ENCODE peak calls at places on chromosomes 6 and 20, in four cellular contexts. S is fibroblast of lung, N is fibroblast of pulmonary artery, C is psoas muscle. Y is an unnamed sample.

GRCh38 chr6:12595161-12595792 is 121.3 kb upstream of the PHACTR1 start:
- DNase-seq in N (peak), C (no peak), S (peak), Y (no peak)

GRCh38 chr6:53048431-53049195 is 16.6 kb upstream of the FBXO9 start:
- DNase-seq in C (no peak), N (peak), S (peak), Y (peak)

GRCh38 chr20:20711413-20711812 is 1.0 kb downstream of the RALGAPA2 start:
- DNase-seq in C (no peak), S (no peak), N (no peak), Y (no peak)

GRCh38 chr6:152771061-152771687 is 20.6 kb downstream of the VIP start:
- DNase-seq in C (no peak), S (no peak), N (no peak), Y (no peak)

GRCh38 chr20:62518911-62519310 is 43.1 kb upstream of the GATA5 start:
- DNase-seq in C (no peak), N (no peak), S (no peak), Y (no peak)

GRCh38 chr20:44745122-44745521 is 543 bp upstream of the KCNK15 start:
- DNase-seq in C (no peak), S (no peak), N (no peak), Y (no peak)

GRCh38 chr6:160987265-160987664 is 4.3 kb upstream of the MAP3K4 start:
- DNase-seq in S (no peak), C (no peak), N (no peak), Y (no peak)

GRCh38 chr6:163416640-163417253 is 2.2 kb downstream of the QKI start:
- DNase-seq in C (no peak), N (peak), S (peak), Y (peak)

GRCh38 chr6:2502096-2502997 is 248.4 kb downstream of the MYLK4 start:
- DNase-seq in C (no peak), N (no peak), S (no peak), Y (no peak)

GRCh38 chr6:104601756-104602155 is 258.0 kb downstream of the HACE1 start:
- DNase-seq in N (no peak), S (no peak), C (no peak), Y (no peak)

GRCh38 chr6:125989631-125990030 is 3.3 kb downstream of the TRMT11 start:
- DNase-seq in N (no peak), C (no peak), S (peak), Y (peak)

GRCh38 chr6:123801067-123801466 is 2.6 kb upstream of the NKAIN2 start:
- DNase-seq in C (no peak), S (no peak), N (no peak), Y (no peak)

GRCh38 chr20:407097-407952 is 774 bp upstream of the RBCK1 start:
- DNase-seq in S (peak), C (peak), N (peak), Y (peak)
- TF ChIP-seq CTCF in S (peak), C (peak), N (peak), Y (peak)

GRCh38 chr6:136968831-136969230 is 46.7 kb downstream of the SLC35D3 start:
- DNase-seq in S (no peak), N (no peak), C (no peak), Y (no peak)
- H3K4me3 ChIP-seq in S (no peak), N (no peak), C (no peak), Y (no peak)

GRCh38 chr6:129894904-129895303 is 33.8 kb upstream of the TMEM244 start:
- DNase-seq in N (no peak), C (no peak), S (no peak), Y (no peak)

GRCh38 chr6:129890164-129890563 is 29.0 kb upstream of the TMEM244 start:
- DNase-seq in S (peak), N (peak), C (no peak), Y (peak)

GRCh38 chr6:129895692-129896091 is 34.6 kb upstream of the TMEM244 start:
- DNase-seq in S (peak), C (no peak), N (no peak), Y (peak)

GRCh38 chr6:129890701-129891100 is 29.6 kb upstream of the TMEM244 start:
- DNase-seq in S (peak), N (no peak), C (no peak), Y (no peak)

DNA sequence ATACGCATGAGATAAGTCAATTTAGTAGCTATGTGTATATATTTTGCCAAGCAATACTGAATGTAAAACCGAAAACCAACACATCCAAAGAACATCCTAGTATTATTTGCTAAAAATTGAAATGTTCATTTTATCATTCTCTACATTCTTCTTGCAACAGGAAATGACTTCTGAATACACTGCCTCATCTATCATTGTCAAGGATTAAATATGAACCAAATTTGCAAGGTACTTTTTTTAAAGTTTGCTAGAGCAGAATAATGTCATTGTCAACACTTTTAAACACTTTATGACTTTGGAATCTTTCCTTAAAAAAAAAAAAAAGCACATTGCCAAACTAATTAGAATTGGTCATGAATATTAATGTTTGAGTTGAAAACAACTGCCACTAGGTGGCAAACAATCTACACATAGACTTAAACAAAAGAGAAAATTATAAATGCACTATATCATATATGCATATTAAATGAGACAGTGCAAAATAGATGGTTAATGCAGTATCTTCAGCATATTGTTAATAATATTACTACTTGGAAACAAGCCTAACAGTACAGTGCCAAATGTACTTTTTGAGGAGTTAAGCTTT is 32.5 kb upstream of the TMEM244 start:
- DNase-seq in N (peak), C (no peak), S (peak), Y (peak)
- TF ChIP-seq CTCF in N (peak), C (peak), S (peak), Y (peak)

DNA sequence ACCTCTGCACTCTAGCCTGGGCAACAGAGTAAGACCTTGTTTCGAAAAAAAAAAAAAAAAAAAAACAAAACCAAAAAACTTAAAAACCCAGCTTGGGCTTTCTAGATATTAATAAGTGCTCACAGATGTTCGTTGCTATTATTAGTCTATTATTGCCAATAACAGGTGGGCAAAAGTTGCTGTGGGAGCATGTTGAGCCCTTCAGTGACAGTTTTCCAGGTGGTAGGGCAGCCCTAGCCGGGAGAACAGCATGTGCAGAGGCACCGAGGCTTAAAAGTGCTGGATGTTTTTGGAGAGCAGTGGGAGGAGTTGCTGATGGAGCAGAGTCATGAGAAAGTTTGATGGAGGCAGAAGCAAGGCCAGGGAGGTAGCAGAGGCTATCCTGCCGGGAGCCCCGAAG is 4.4 kb downstream of the PPP1R16B start:
- DNase-seq in N (no peak), C (no peak), S (no peak), Y (no peak)
- H3K4me3 ChIP-seq in N (no peak), C (no peak), S (no peak), Y (no peak)

GRCh38 chr20:57890254-57890800 is 180.5 kb upstream of the PMEPA1 start:
- DNase-seq in S (no peak), C (no peak), N (no peak), Y (no peak)
- TF ChIP-seq CTCF in S (no peak), C (no peak), N (no peak), Y (no peak)

GRCh38 chr6:157763894-157764345 is 59.1 kb upstream of the SNX9 start:
- DNase-seq in S (no peak), N (no peak), C (no peak), Y (no peak)
- H3K4me3 ChIP-seq in S (no peak), N (no peak), C (no peak), Y (no peak)

GRCh38 chr20:46690219-46691111 is 1.2 kb upstream of the TP53RK start:
- DNase-seq in C (no peak), S (peak), N (no peak), Y (peak)

GRCh38 chr20:46689754-46690085 is 476 bp upstream of the TP53RK start:
- DNase-seq in N (no peak), S (no peak), C (no peak), Y (no peak)

GRCh38 chr20:46683939-46684750 is 5.1 kb downstream of the TP53RK start:
- DNase-seq in S (peak), C (peak), N (peak), Y (peak)

GRCh38 chr20:46688151-46689081 is 828 bp downstream of the TP53RK start:
- DNase-seq in S (peak), N (peak), C (no peak), Y (peak)

GRCh38 chr20:46689082-46689753 is at the start of gene TP53RK:
- DNase-seq in C (peak), N (peak), S (peak), Y (peak)
- TF ChIP-seq CTCF in C (peak), N (no peak), S (peak), Y (no peak)

Y was measured in astrocyte of the spinal cord.